ENCODE peak calls at places on chromosomes 13 and 19, in nine cellular contexts. J is choroid plexus epithelial cell, H is thoracic aorta, C is AG10803, R is left ventricle myocardium inferior, S is HCT116, I is colonic mucosa, N is NB4, F is breast epithelium. T is an unnamed sample.

GRCh38 chr19:35327642-35328041 is 1.3 kb upstream of the CD22 start:
- DNase-seq in I (no peak), N (no peak), R (no peak), F (no peak), H (no peak), J (peak), S (no peak), C (no peak), T (no peak)

GRCh38 chr13:68897331-68897730 is 1210.3 kb upstream of the ATXN8OS start:
- DNase-seq in N (no peak), S (no peak), F (no peak), J (no peak), C (no peak), H (no peak), I (no peak), R (no peak), T (no peak)

GRCh38 chr13:110815471-110816204 is 99.2 kb downstream of the ANKRD10 start:
- DNase-seq in S (no peak), J (peak), H (no peak), R (no peak), F (no peak), N (no peak), I (no peak), C (no peak), T (no peak)

GRCh38 chr13:98181106-98181815 is 4.2 kb upstream of the RNF113B start:
- DNase-seq in H (no peak), N (no peak), I (no peak), S (no peak), C (no peak), R (no peak), F (no peak), J (no peak), T (no peak)

GRCh38 chr13:97573011-97573410 is 139.0 kb downstream of the RAP2A start:
- DNase-seq in H (no peak), N (no peak), C (no peak), F (no peak), R (no peak), I (no peak), S (no peak), J (no peak), T (no peak)

GRCh38 chr13:100149389-100149788 is 60.5 kb downstream of the PCCA start:
- DNase-seq in N (no peak), S (no peak), I (no peak), C (peak), J (peak), R (no peak), F (no peak), H (no peak), T (no peak)

GRCh38 chr13:110517505-110518149 is 43.9 kb downstream of the RAB20 start:
- DNase-seq in N (no peak), S (no peak), C (no peak), R (no peak), F (no peak), J (no peak), I (no peak), H (no peak), T (no peak)

GRCh38 chr13:74145249-74145970 is 11.2 kb upstream of the KLF12 start:
- DNase-seq in S (no peak), N (no peak), J (peak), F (no peak), R (no peak), C (peak), H (no peak), I (no peak), T (no peak)

GRCh38 chr19:34178276-34178614 is 5.9 kb downstream of the LSM14A start:
- DNase-seq in C (no peak), H (no peak), N (no peak), S (no peak), J (no peak), F (no peak), I (no peak), R (no peak), T (no peak)

GRCh38 chr13:50080158-50080855 is 65.1 kb downstream of the KCNRG start:
- DNase-seq in R (no peak), I (peak), F (no peak), C (peak), H (no peak), J (peak), S (no peak), N (peak), T (no peak)

GRCh38 chr13:44879452-44880058 is 109.7 kb downstream of the NUFIP1 start:
- DNase-seq in N (peak), J (peak), I (peak), S (peak), F (no peak), R (no peak), H (no peak), C (peak), T (peak)

GRCh38 chr13:99467764-99468163 is 33.5 kb upstream of the TM9SF2 start:
- DNase-seq in R (no peak), N (no peak), I (no peak), F (no peak), H (no peak), S (no peak), J (peak), C (peak), T (no peak)

GRCh38 chr19:8663920-8664670 is 33.7 kb downstream of the NFILZ start:
- DNase-seq in I (no peak), F (no peak), C (no peak), H (no peak), J (no peak), N (peak), S (no peak), R (no peak), T (no peak)

GRCh38 chr13:40981361-40981760 is 37.8 kb downstream of the ELF1 start:
- DNase-seq in N (peak), I (no peak), H (no peak), J (peak), F (no peak), C (no peak), R (no peak), S (no peak), T (no peak)

GRCh38 chr13:30698023-30698422 is 37.3 kb upstream of the ALOX5AP start:
- DNase-seq in J (peak), C (peak), R (no peak), F (no peak), S (no peak), N (no peak), I (no peak), H (no peak), T (no peak)

GRCh38 chr13:33676700-33677048 is 141.3 kb upstream of the RFC3 start:
- DNase-seq in J (peak), I (peak), S (no peak), F (peak), C (peak), N (peak), R (peak), H (no peak), T (peak)

GRCh38 chr19:55012294-55012693 is 25.8 kb downstream of the GP6 start:
- DNase-seq in I (no peak), R (no peak), S (no peak), H (no peak), F (no peak), N (no peak), C (no peak), J (no peak), T (no peak)

GRCh38 chr19:15251010-15251748 is 18.9 kb upstream of the EPHX3 start:
- DNase-seq in J (peak), R (no peak), C (peak), S (no peak), N (no peak), F (no peak), H (peak), I (no peak), T (no peak)
- H3K4me3 ChIP-seq in J (no peak), R (peak), C (peak), S (no peak), N (no peak), F (no peak), H (peak), I (no peak), T (no peak)

GRCh38 chr13:47594833-47595232 is 406.2 kb downstream of the SUCLA2 start:
- DNase-seq in F (no peak), I (no peak), N (peak), J (peak), C (no peak), H (no peak), S (no peak), R (no peak), T (no peak)

GRCh38 chr13:47603365-47603764 is 397.7 kb downstream of the SUCLA2 start:
- DNase-seq in F (no peak), I (no peak), R (no peak), S (no peak), H (no peak), C (no peak), J (peak), N (no peak), T (no peak)

GRCh38 chr13:47598340-47598911 is 402.6 kb downstream of the SUCLA2 start:
- DNase-seq in I (no peak), N (no peak), S (no peak), F (no peak), H (no peak), C (peak), J (peak), R (no peak), T (no peak)
- TF ChIP-seq CTCF in I (no peak), N (peak), S (peak), F (no peak), H (no peak), C (peak), J (peak), R (peak), T (peak)

GRCh38 chr19:23118400-23118799 is 1.6 kb downstream of the ZNF730 start:
- DNase-seq in R (no peak), F (no peak), I (no peak), H (no peak), S (no peak), C (no peak), N (peak), J (no peak), T (no peak)
- H3K4me3 ChIP-seq in R (no peak), F (no peak), I (no peak), H (no peak), S (no peak), C (no peak), N (peak), J (no peak), T (no peak)

GRCh38 chr13:103430368-103430767 is 364.2 kb upstream of the SLC10A2 start:
- DNase-seq in R (no peak), N (no peak), F (no peak), I (no peak), H (no peak), J (no peak), C (no peak), S (no peak), T (no peak)

GRCh38 chr13:103431880-103432279 is 365.7 kb upstream of the SLC10A2 start:
- DNase-seq in R (no peak), C (no peak), N (no peak), F (no peak), H (no peak), J (no peak), I (no peak), S (no peak), T (no peak)

GRCh38 chr13:103436057-103436654 is 369.9 kb upstream of the SLC10A2 start:
- DNase-seq in N (no peak), S (no peak), C (no peak), J (no peak), F (no peak), R (no peak), H (no peak), I (no peak), T (no peak)
- TF ChIP-seq CTCF in N (no peak), S (no peak), C (no peak), J (no peak), F (no peak), R (no peak), H (no peak), I (no peak), T (no peak)

GRCh38 chr13:23468811-23469210 is 35.3 kb upstream of the SACS start:
- DNase-seq in R (no peak), I (no peak), H (no peak), J (no peak), S (no peak), F (no peak), N (no peak), C (peak), T (no peak)

GRCh38 chr13:23466144-23467002 is 32.9 kb upstream of the SACS start:
- DNase-seq in C (peak), J (peak), H (peak), I (peak), F (peak), S (peak), N (peak), R (peak), T (no peak)

GRCh38 chr13:23467932-23468278 is 34.4 kb upstream of the SACS start:
- DNase-seq in C (no peak), F (no peak), R (no peak), I (no peak), H (no peak), N (no peak), S (no peak), J (no peak), T (no peak)

GRCh38 chr13:23469901-23470525 is 36.5 kb upstream of the SACS start:
- DNase-seq in R (no peak), N (no peak), J (peak), H (no peak), S (no peak), C (peak), F (no peak), I (no peak), T (no peak)

DNA sequence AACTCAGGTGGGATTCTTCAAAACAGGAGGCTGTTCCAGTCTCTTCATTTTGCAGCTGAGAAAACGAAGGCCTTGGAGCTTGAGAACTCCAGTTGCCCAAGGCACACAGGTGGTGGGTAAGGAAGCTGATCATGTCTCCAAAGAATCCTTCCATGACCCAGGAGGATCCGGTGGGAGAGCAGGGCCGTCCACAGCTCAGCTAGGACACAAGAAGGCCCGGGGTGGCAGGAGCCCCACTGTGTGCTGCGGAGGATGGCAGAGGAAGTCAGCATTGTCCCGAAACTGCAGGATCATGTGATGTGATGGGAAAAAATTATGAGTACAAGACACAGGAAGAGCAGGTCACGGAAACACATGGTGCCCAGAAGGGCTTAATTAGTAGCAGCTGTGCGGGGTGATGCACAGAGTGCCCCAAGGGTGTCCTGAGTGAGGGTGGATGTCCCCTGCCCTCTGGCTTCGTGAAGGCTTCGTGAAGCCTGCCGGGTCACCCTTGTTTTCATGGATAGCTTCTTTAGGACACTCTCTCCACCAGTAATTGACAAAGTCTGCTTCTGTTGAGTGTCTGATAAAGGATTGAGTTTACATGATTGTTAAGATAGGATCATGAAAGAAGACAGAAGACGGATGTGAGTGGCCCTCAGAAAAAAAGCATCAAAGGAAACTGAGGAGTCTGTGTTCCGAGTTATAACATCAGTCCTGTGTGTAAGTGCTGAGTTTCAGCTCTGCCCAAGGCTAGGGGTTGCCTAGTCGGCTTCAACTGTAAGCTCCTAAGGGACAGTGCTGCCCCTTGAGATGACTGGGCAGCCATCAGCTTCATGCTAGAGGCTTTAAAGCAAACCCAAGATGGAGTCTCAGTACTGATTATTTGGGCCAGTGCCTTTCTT is 33.8 kb upstream of the SACS start:
- DNase-seq in N (no peak), J (peak), R (no peak), H (no peak), I (no peak), S (no peak), C (peak), F (no peak), T (no peak)
- H3K4me3 ChIP-seq in N (peak), J (no peak), R (peak), H (no peak), I (no peak), S (no peak), C (peak), F (no peak), T (no peak)

DNA sequence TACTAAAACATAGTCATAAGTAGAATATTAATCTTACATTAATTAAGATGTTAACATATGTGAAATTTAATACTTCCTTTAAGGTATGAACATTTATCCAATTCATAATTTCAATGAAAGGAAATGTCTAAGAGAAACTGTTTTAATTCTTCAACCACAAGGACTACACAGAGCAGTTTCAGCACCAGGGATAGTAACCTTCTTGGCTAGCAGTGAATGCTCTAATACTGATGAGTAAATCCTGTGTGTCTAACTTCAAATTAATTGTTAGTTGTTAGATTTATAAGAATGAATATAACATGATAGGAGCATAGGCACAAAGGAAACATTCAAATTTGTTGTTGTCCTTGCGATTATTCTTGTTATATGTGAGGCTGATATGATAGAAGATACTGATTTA is 15.6 kb upstream of the NBEA start:
- DNase-seq in R (no peak), H (no peak), C (peak), F (no peak), S (no peak), I (no peak), N (peak), J (peak), T (peak)
- TF ChIP-seq CTCF in R (no peak), H (no peak), C (no peak), F (no peak), S (no peak), I (no peak), N (no peak), J (no peak), T (no peak)